ENCODE peak calls at places on chromosomes 6 and 20, in eight cellular contexts. One of them, this sample, is unnamed.

GRCh38 chr20:4637081-4637797 is 84.5 kb upstream of the PRND start:
- DNase-seq in ELR: peak
- DNase-seq in midbrain: no peak
- DNase-seq in ecto neural progenitor cell: no peak
- DNase-seq in stimulated activated naive B cell treated with anti-CD40 and anti-IgM and Interleukin-4, amounts not matched to agents 10 μg/mL and 1 μg/mL and 100 μg/mL, for 72 hours: no peak
- DNase-seq in NCI-H1694 treated with DMSO at 0.1 percent for 48 hours: no peak
- DNase-seq in NCI-H1092 treated with DMSO at 0.1 percent for 48 hours: no peak
- DNase-seq in epithelial cell of esophagus: peak
- DNase-seq in this sample: no peak

GRCh38 chr6:131231103-131231502 is 95.8 kb downstream of the AKAP7 start:
- DNase-seq in epithelial cell of esophagus: peak
- DNase-seq in NCI-H1092 treated with DMSO at 0.1 percent for 48 hours: no peak
- DNase-seq in NCI-H1694 treated with DMSO at 0.1 percent for 48 hours: no peak
- DNase-seq in ELR: peak
- DNase-seq in stimulated activated naive B cell treated with anti-CD40 and anti-IgM and Interleukin-4, amounts not matched to agents 10 μg/mL and 1 μg/mL and 100 μg/mL, for 72 hours: no peak
- DNase-seq in midbrain: no peak
- DNase-seq in ecto neural progenitor cell: no peak
- DNase-seq in this sample: no peak

GRCh38 chr6:36827261-36828079 is 11.8 kb downstream of the CPNE5 start:
- DNase-seq in ecto neural progenitor cell: no peak
- DNase-seq in midbrain: peak
- DNase-seq in stimulated activated naive B cell treated with anti-CD40 and anti-IgM and Interleukin-4, amounts not matched to agents 10 μg/mL and 1 μg/mL and 100 μg/mL, for 72 hours: no peak
- DNase-seq in ELR: peak
- DNase-seq in NCI-H1694 treated with DMSO at 0.1 percent for 48 hours: no peak
- DNase-seq in epithelial cell of esophagus: peak
- DNase-seq in NCI-H1092 treated with DMSO at 0.1 percent for 48 hours: no peak
- DNase-seq in this sample: peak

GRCh38 chr20:7094438-7094997 is 327.0 kb downstream of the BMP2 start:
- DNase-seq in stimulated activated naive B cell treated with anti-CD40 and anti-IgM and Interleukin-4, amounts not matched to agents 10 μg/mL and 1 μg/mL and 100 μg/mL, for 72 hours: no peak
- DNase-seq in NCI-H1092 treated with DMSO at 0.1 percent for 48 hours: peak
- DNase-seq in midbrain: peak
- DNase-seq in epithelial cell of esophagus: peak
- DNase-seq in ELR: peak
- DNase-seq in ecto neural progenitor cell: no peak
- DNase-seq in NCI-H1694 treated with DMSO at 0.1 percent for 48 hours: peak
- DNase-seq in this sample: no peak

GRCh38 chr6:1125297-1125696 is 186.6 kb upstream of the FOXQ1 start:
- DNase-seq in NCI-H1694 treated with DMSO at 0.1 percent for 48 hours: no peak
- DNase-seq in NCI-H1092 treated with DMSO at 0.1 percent for 48 hours: no peak
- DNase-seq in midbrain: no peak
- DNase-seq in stimulated activated naive B cell treated with anti-CD40 and anti-IgM and Interleukin-4, amounts not matched to agents 10 μg/mL and 1 μg/mL and 100 μg/mL, for 72 hours: no peak
- DNase-seq in epithelial cell of esophagus: no peak
- DNase-seq in ecto neural progenitor cell: no peak
- DNase-seq in ELR: no peak
- DNase-seq in this sample: no peak

GRCh38 chr6:169038691-169039090 is 215.0 kb downstream of the THBS2 start:
- DNase-seq in midbrain: no peak
- DNase-seq in ELR: no peak
- DNase-seq in epithelial cell of esophagus: no peak
- DNase-seq in NCI-H1694 treated with DMSO at 0.1 percent for 48 hours: no peak
- DNase-seq in NCI-H1092 treated with DMSO at 0.1 percent for 48 hours: no peak
- DNase-seq in ecto neural progenitor cell: no peak
- DNase-seq in stimulated activated naive B cell treated with anti-CD40 and anti-IgM and Interleukin-4, amounts not matched to agents 10 μg/mL and 1 μg/mL and 100 μg/mL, for 72 hours: no peak
- DNase-seq in this sample: no peak

GRCh38 chr6:41344865-41345264 is 9.5 kb downstream of the NCR2 start:
- DNase-seq in stimulated activated naive B cell treated with anti-CD40 and anti-IgM and Interleukin-4, amounts not matched to agents 10 μg/mL and 1 μg/mL and 100 μg/mL, for 72 hours: no peak
- DNase-seq in epithelial cell of esophagus: no peak
- DNase-seq in midbrain: no peak
- DNase-seq in ELR: no peak
- DNase-seq in NCI-H1092 treated with DMSO at 0.1 percent for 48 hours: no peak
- DNase-seq in NCI-H1694 treated with DMSO at 0.1 percent for 48 hours: no peak
- DNase-seq in ecto neural progenitor cell: no peak
- DNase-seq in this sample: no peak

GRCh38 chr6:150327117-150327774 is 41.6 kb upstream of the IYD start:
- DNase-seq in NCI-H1092 treated with DMSO at 0.1 percent for 48 hours: no peak
- DNase-seq in NCI-H1694 treated with DMSO at 0.1 percent for 48 hours: no peak
- DNase-seq in ELR: no peak
- DNase-seq in midbrain: no peak
- DNase-seq in epithelial cell of esophagus: no peak
- DNase-seq in ecto neural progenitor cell: no peak
- DNase-seq in stimulated activated naive B cell treated with anti-CD40 and anti-IgM and Interleukin-4, amounts not matched to agents 10 μg/mL and 1 μg/mL and 100 μg/mL, for 72 hours: no peak
- DNase-seq in this sample: no peak

GRCh38 chr20:25247100-25247665 is 702 bp upstream of the PYGB start:
- DNase-seq in epithelial cell of esophagus: peak
- DNase-seq in ELR: peak
- DNase-seq in NCI-H1694 treated with DMSO at 0.1 percent for 48 hours: peak
- DNase-seq in stimulated activated naive B cell treated with anti-CD40 and anti-IgM and Interleukin-4, amounts not matched to agents 10 μg/mL and 1 μg/mL and 100 μg/mL, for 72 hours: no peak
- DNase-seq in ecto neural progenitor cell: peak
- DNase-seq in NCI-H1092 treated with DMSO at 0.1 percent for 48 hours: peak
- DNase-seq in midbrain: peak
- DNase-seq in this sample: no peak

GRCh38 chr20:49871391-49871948 is 43.9 kb downstream of the SPATA2 start:
- DNase-seq in midbrain: no peak
- DNase-seq in stimulated activated naive B cell treated with anti-CD40 and anti-IgM and Interleukin-4, amounts not matched to agents 10 μg/mL and 1 μg/mL and 100 μg/mL, for 72 hours: no peak
- DNase-seq in ELR: no peak
- DNase-seq in epithelial cell of esophagus: no peak
- DNase-seq in NCI-H1694 treated with DMSO at 0.1 percent for 48 hours: no peak
- DNase-seq in ecto neural progenitor cell: no peak
- DNase-seq in NCI-H1092 treated with DMSO at 0.1 percent for 48 hours: no peak
- DNase-seq in this sample: no peak

GRCh38 chr20:57658447-57659130 is 38.4 kb upstream of the ZBP1 start:
- DNase-seq in ecto neural progenitor cell: peak
- DNase-seq in epithelial cell of esophagus: no peak
- DNase-seq in NCI-H1694 treated with DMSO at 0.1 percent for 48 hours: no peak
- DNase-seq in NCI-H1092 treated with DMSO at 0.1 percent for 48 hours: no peak
- DNase-seq in midbrain: no peak
- DNase-seq in ELR: no peak
- DNase-seq in stimulated activated naive B cell treated with anti-CD40 and anti-IgM and Interleukin-4, amounts not matched to agents 10 μg/mL and 1 μg/mL and 100 μg/mL, for 72 hours: no peak
- DNase-seq in this sample: no peak

GRCh38 chr6:113586966-113587699 is 270.0 kb upstream of the MARCKS start:
- DNase-seq in ELR: no peak
- DNase-seq in stimulated activated naive B cell treated with anti-CD40 and anti-IgM and Interleukin-4, amounts not matched to agents 10 μg/mL and 1 μg/mL and 100 μg/mL, for 72 hours: no peak
- DNase-seq in epithelial cell of esophagus: no peak
- DNase-seq in midbrain: peak
- DNase-seq in NCI-H1694 treated with DMSO at 0.1 percent for 48 hours: no peak
- DNase-seq in ecto neural progenitor cell: no peak
- DNase-seq in NCI-H1092 treated with DMSO at 0.1 percent for 48 hours: peak
- DNase-seq in this sample: no peak

This sample was measured in epithelial cell of prostate.